ENCODE peak calls at places on chromosome 4, in five cellular contexts. One of them, this sample, is unnamed.

GRCh38 chr4:152112116-152112515 is 351.3 kb upstream of the GATB start:
- DNase-seq in H9: no peak
- DNase-seq in IMR-90: no peak
- DNase-seq in neuronal stem cell: no peak
- DNase-seq in mesenchymal stem cell: no peak
- DNase-seq in this sample: no peak

GRCh38 chr4:6267573-6267972 is 2.1 kb upstream of the WFS1 start:
- DNase-seq in H9: no peak
- DNase-seq in IMR-90: no peak
- DNase-seq in neuronal stem cell: no peak
- DNase-seq in mesenchymal stem cell: peak
- DNase-seq in this sample: no peak

GRCh38 chr4:189285377-189285776 is 655.3 kb upstream of the FRG1 start:
- DNase-seq in H9: peak
- DNase-seq in IMR-90: no peak
- DNase-seq in neuronal stem cell: no peak
- DNase-seq in mesenchymal stem cell: no peak
- DNase-seq in this sample: peak

GRCh38 chr4:6201580-6202091 is 1.3 kb upstream of the JAKMIP1 start:
- DNase-seq in H9: no peak
- DNase-seq in IMR-90: no peak
- DNase-seq in neuronal stem cell: no peak
- DNase-seq in mesenchymal stem cell: no peak
- DNase-seq in this sample: peak

GRCh38 chr4:1714303-1715001 is 2.3 kb upstream of the SLBP start:
- DNase-seq in H9: peak
- DNase-seq in IMR-90: no peak
- DNase-seq in neuronal stem cell: no peak
- DNase-seq in mesenchymal stem cell: no peak
- DNase-seq in this sample: peak

GRCh38 chr4:187204389-187204920 is 480.8 kb upstream of the FAT1 start:
- DNase-seq in H9: no peak
- DNase-seq in IMR-90: peak
- DNase-seq in neuronal stem cell: no peak
- DNase-seq in mesenchymal stem cell: peak
- DNase-seq in this sample: no peak

GRCh38 chr4:211033-211511 is 86.8 kb downstream of the ZNF718 start:
- DNase-seq in H9: no peak
- DNase-seq in IMR-90: no peak
- DNase-seq in neuronal stem cell: no peak
- DNase-seq in mesenchymal stem cell: no peak
- DNase-seq in this sample: no peak

GRCh38 chr4:125482822-125483221 is 168.1 kb downstream of the FAT4 start:
- DNase-seq in H9: no peak
- DNase-seq in IMR-90: no peak
- DNase-seq in neuronal stem cell: no peak
- DNase-seq in mesenchymal stem cell: peak
- DNase-seq in this sample: peak

GRCh38 chr4:85520765-85521749 is 46.1 kb downstream of the ARHGAP24 start:
- DNase-seq in H9: no peak
- DNase-seq in IMR-90: no peak
- DNase-seq in neuronal stem cell: no peak
- DNase-seq in mesenchymal stem cell: no peak
- DNase-seq in this sample: peak

GRCh38 chr4:74997942-74998341 is 65.0 kb downstream of the PARM1 start:
- DNase-seq in H9: no peak
- DNase-seq in IMR-90: no peak
- DNase-seq in neuronal stem cell: no peak
- DNase-seq in mesenchymal stem cell: no peak
- DNase-seq in this sample: no peak

GRCh38 chr4:83358410-83358809 is 23.8 kb upstream of the HPSE start:
- DNase-seq in H9: no peak
- DNase-seq in IMR-90: peak
- DNase-seq in neuronal stem cell: no peak
- DNase-seq in mesenchymal stem cell: peak
- DNase-seq in this sample: peak

GRCh38 chr4:23039813-23040212 is 347.1 kb downstream of the GBA3 start:
- DNase-seq in H9: no peak
- DNase-seq in IMR-90: no peak
- DNase-seq in neuronal stem cell: no peak
- DNase-seq in mesenchymal stem cell: no peak
- DNase-seq in this sample: no peak

GRCh38 chr4:10115657-10116624 is 658 bp downstream of the WDR1 start:
- DNase-seq in H9: peak
- DNase-seq in IMR-90: no peak
- DNase-seq in neuronal stem cell: no peak
- DNase-seq in mesenchymal stem cell: peak
- DNase-seq in this sample: peak

GRCh38 chr4:173524218-173525117 is 5.6 kb downstream of the HAND2 start:
- DNase-seq in H9: peak
- DNase-seq in IMR-90: no peak
- DNase-seq in neuronal stem cell: no peak
- DNase-seq in mesenchymal stem cell: peak
- DNase-seq in this sample: peak

GRCh38 chr4:186628058-186628711 is 72.8 kb upstream of the MTNR1A start:
- DNase-seq in H9: no peak
- DNase-seq in IMR-90: no peak
- DNase-seq in neuronal stem cell: no peak
- DNase-seq in mesenchymal stem cell: no peak
- DNase-seq in this sample: no peak

GRCh38 chr4:141802324-141802723 is 165.9 kb downstream of the IL15 start:
- DNase-seq in H9: no peak
- DNase-seq in IMR-90: peak
- DNase-seq in neuronal stem cell: no peak
- DNase-seq in mesenchymal stem cell: no peak
- DNase-seq in this sample: no peak

GRCh38 chr4:154744341-154744948 is 645 bp downstream of the LRAT start:
- DNase-seq in H9: no peak
- DNase-seq in IMR-90: no peak
- DNase-seq in neuronal stem cell: no peak
- DNase-seq in mesenchymal stem cell: no peak
- DNase-seq in this sample: no peak

GRCh38 chr4:41776466-41776865 is 27.9 kb upstream of the PHOX2B start:
- DNase-seq in H9: no peak
- DNase-seq in IMR-90: no peak
- DNase-seq in neuronal stem cell: no peak
- DNase-seq in mesenchymal stem cell: no peak
- DNase-seq in this sample: peak

GRCh38 chr4:147327322-147327721 is 153.6 kb upstream of the EDNRA start:
- DNase-seq in H9: no peak
- DNase-seq in IMR-90: no peak
- DNase-seq in neuronal stem cell: no peak
- DNase-seq in mesenchymal stem cell: no peak
- DNase-seq in this sample: peak

GRCh38 chr4:76622717-76623116 is 187.7 kb downstream of the SHROOM3 start:
- DNase-seq in H9: no peak
- DNase-seq in IMR-90: no peak
- DNase-seq in neuronal stem cell: no peak
- DNase-seq in mesenchymal stem cell: peak
- DNase-seq in this sample: peak

GRCh38 chr4:8709729-8710360 is 117.3 kb downstream of the CPZ start:
- DNase-seq in H9: peak
- DNase-seq in IMR-90: no peak
- DNase-seq in neuronal stem cell: no peak
- DNase-seq in mesenchymal stem cell: no peak
- DNase-seq in this sample: no peak

GRCh38 chr4:53536328-53536727 is 55.0 kb downstream of the LNX1 start:
- DNase-seq in H9: no peak
- DNase-seq in IMR-90: no peak
- DNase-seq in neuronal stem cell: no peak
- DNase-seq in mesenchymal stem cell: no peak
- DNase-seq in this sample: no peak

GRCh38 chr4:24370421-24370820 is 213.9 kb downstream of the DHX15 start:
- DNase-seq in H9: no peak
- DNase-seq in IMR-90: no peak
- DNase-seq in neuronal stem cell: no peak
- DNase-seq in mesenchymal stem cell: no peak
- DNase-seq in this sample: no peak
- H3K4me2 ChIP-seq in H9: no peak
- H3K4me2 ChIP-seq in IMR-90: no peak
- H3K4me2 ChIP-seq in neuronal stem cell: no peak
- H3K4me2 ChIP-seq in mesenchymal stem cell: no peak
- H3K4me2 ChIP-seq in this sample: no peak

DNA sequence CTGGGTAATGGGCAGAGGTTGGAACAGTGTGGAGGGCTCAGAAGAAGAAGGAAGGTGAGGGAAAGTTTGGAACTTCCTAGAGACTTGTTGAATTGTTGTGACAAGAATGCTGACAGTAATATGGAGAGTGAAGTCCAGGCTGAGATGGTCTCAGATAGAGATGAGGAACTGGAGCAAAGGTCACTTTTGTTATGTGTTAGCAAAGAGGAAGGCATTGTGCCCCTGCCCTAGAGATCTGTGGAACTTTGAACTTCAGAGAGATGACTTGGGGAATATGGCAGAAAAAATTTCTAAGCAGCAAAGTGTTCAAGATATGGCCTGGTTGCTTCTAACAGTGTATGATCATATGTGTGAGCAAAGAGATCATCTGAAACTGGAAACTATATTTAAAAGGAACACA is 37.9 kb upstream of the MSX1 start:
- DNase-seq in H9: no peak
- DNase-seq in IMR-90: no peak
- DNase-seq in neuronal stem cell: no peak
- DNase-seq in mesenchymal stem cell: no peak
- DNase-seq in this sample: no peak
- H3K23ac ChIP-seq in H9: no peak
- H3K23ac ChIP-seq in IMR-90: no peak
- H3K23ac ChIP-seq in neuronal stem cell: no peak
- H3K23ac ChIP-seq in mesenchymal stem cell: no peak
- H3K23ac ChIP-seq in this sample: no peak

GRCh38 chr4:158538176-158538575 is 16.5 kb downstream of the RXFP1 start:
- DNase-seq in H9: no peak
- DNase-seq in IMR-90: peak
- DNase-seq in neuronal stem cell: no peak
- DNase-seq in mesenchymal stem cell: peak
- DNase-seq in this sample: peak

GRCh38 chr4:158541506-158541905 is 19.8 kb downstream of the RXFP1 start:
- DNase-seq in H9: no peak
- DNase-seq in IMR-90: no peak
- DNase-seq in neuronal stem cell: no peak
- DNase-seq in mesenchymal stem cell: no peak
- DNase-seq in this sample: no peak

GRCh38 chr4:158538911-158539310 is 17.2 kb downstream of the RXFP1 start:
- DNase-seq in H9: no peak
- DNase-seq in IMR-90: no peak
- DNase-seq in neuronal stem cell: no peak
- DNase-seq in mesenchymal stem cell: no peak
- DNase-seq in this sample: no peak

GRCh38 chr4:158536833-158537232 is 15.2 kb downstream of the RXFP1 start:
- DNase-seq in H9: no peak
- DNase-seq in IMR-90: no peak
- DNase-seq in neuronal stem cell: no peak
- DNase-seq in mesenchymal stem cell: no peak
- DNase-seq in this sample: no peak

GRCh38 chr4:158540125-158540907 is 18.6 kb downstream of the RXFP1 start:
- DNase-seq in H9: no peak
- DNase-seq in IMR-90: no peak
- DNase-seq in neuronal stem cell: no peak
- DNase-seq in mesenchymal stem cell: no peak
- DNase-seq in this sample: no peak
- H3K4me2 ChIP-seq in H9: no peak
- H3K4me2 ChIP-seq in IMR-90: no peak
- H3K4me2 ChIP-seq in neuronal stem cell: no peak
- H3K4me2 ChIP-seq in mesenchymal stem cell: no peak
- H3K4me2 ChIP-seq in this sample: no peak

GRCh38 chr4:165873298-165874071 is 448 bp downstream of the TLL1 start:
- DNase-seq in H9: peak
- DNase-seq in IMR-90: no peak
- DNase-seq in neuronal stem cell: peak
- DNase-seq in mesenchymal stem cell: peak
- DNase-seq in this sample: peak

GRCh38 chr4:165872443-165873297 is at the start of gene TLL1:
- DNase-seq in H9: peak
- DNase-seq in IMR-90: no peak
- DNase-seq in neuronal stem cell: no peak
- DNase-seq in mesenchymal stem cell: peak
- DNase-seq in this sample: peak

GRCh38 chr4:165865995-165866650 is 6.9 kb upstream of the TLL1 start:
- DNase-seq in H9: no peak
- DNase-seq in IMR-90: no peak
- DNase-seq in neuronal stem cell: no peak
- DNase-seq in mesenchymal stem cell: no peak
- DNase-seq in this sample: no peak

GRCh38 chr4:165864228-165864627 is 8.8 kb upstream of the TLL1 start:
- DNase-seq in H9: no peak
- DNase-seq in IMR-90: no peak
- DNase-seq in neuronal stem cell: no peak
- DNase-seq in mesenchymal stem cell: no peak
- DNase-seq in this sample: peak

DNA sequence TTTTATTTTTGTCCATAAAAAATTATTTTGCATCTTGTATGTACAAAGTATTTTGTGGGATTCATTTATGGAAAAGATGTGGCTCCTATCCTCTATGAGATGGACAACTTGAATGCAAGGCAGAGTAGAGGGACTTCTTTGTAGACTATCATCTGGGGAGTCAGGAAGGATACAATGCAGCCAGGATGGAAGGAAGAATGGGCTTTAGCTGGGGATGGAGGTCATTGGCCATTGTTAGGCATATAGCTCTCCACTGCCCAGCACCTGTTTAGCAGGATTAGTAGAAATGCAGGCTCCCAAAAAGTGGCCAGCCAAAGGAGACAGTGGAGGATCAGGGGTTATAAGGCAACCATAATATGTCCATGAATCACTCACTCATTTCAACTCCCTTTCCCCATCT is 5.1 kb upstream of the TLL1 start:
- DNase-seq in H9: no peak
- DNase-seq in IMR-90: no peak
- DNase-seq in neuronal stem cell: no peak
- DNase-seq in mesenchymal stem cell: no peak
- DNase-seq in this sample: no peak
- H3K23ac ChIP-seq in H9: no peak
- H3K23ac ChIP-seq in IMR-90: no peak
- H3K23ac ChIP-seq in neuronal stem cell: no peak
- H3K23ac ChIP-seq in mesenchymal stem cell: no peak
- H3K23ac ChIP-seq in this sample: no peak

DNA sequence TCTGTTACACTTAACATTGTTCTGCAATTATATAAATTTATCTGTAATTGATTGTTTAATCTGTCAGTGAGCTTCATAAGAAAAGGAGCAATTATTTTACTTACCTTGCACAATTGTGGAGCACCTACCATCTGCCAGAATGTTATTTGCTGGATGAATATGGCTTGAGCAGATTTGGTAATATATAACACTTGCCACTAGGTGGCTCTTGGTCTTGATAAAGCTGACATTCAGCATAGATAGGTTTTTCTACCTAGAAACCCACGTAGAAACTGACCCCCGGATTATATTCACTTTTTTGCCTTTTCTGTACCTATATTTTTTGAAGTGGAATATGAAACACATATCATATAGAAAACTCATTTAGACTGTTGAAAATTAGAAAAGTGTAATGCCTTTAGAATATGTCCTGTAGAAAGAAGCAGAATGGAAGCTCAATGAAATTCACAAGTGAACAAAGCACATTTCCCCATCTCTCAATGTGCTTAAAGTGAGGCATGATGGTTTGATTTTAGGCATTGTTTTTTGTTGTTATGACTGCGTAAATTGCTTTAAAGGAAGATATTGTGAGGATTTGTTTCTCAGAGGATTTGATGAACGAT is 9.5 kb downstream of the RBPJ start:
- DNase-seq in H9: no peak
- DNase-seq in IMR-90: peak
- DNase-seq in neuronal stem cell: no peak
- DNase-seq in mesenchymal stem cell: peak
- DNase-seq in this sample: peak
- H3K4me2 ChIP-seq in H9: peak
- H3K4me2 ChIP-seq in IMR-90: no peak
- H3K4me2 ChIP-seq in neuronal stem cell: no peak
- H3K4me2 ChIP-seq in mesenchymal stem cell: no peak
- H3K4me2 ChIP-seq in this sample: no peak

This sample was measured in mesendoderm.